ENCODE peak calls at places on chromosomes 2 and 18, in six cellular contexts. One of them, this sample, is unnamed.

GRCh38 chr2:14634223-14634884 is 1.8 kb downstream of the LRATD1 start:
- DNase-seq in heart left ventricle: peak
- DNase-seq in ovary: peak
- DNase-seq in sigmoid colon: peak
- DNase-seq in body of pancreas: peak
- DNase-seq in stomach: peak
- DNase-seq in this sample: peak

GRCh38 chr2:69306897-69307695 is 79.9 kb downstream of the GFPT1 start:
- DNase-seq in heart left ventricle: peak
- DNase-seq in ovary: peak
- DNase-seq in sigmoid colon: peak
- DNase-seq in body of pancreas: peak
- DNase-seq in stomach: peak
- DNase-seq in this sample: peak

GRCh38 chr2:71530246-71530986 is 77.1 kb downstream of the DYSF start:
- DNase-seq in heart left ventricle: no peak
- DNase-seq in ovary: no peak
- DNase-seq in sigmoid colon: peak
- DNase-seq in body of pancreas: peak
- DNase-seq in stomach: no peak
- DNase-seq in this sample: no peak

GRCh38 chr2:16281451-16282330 is 341.3 kb downstream of the MYCN start:
- DNase-seq in heart left ventricle: no peak
- DNase-seq in ovary: no peak
- DNase-seq in sigmoid colon: no peak
- DNase-seq in body of pancreas: peak
- DNase-seq in stomach: peak
- DNase-seq in this sample: peak

GRCh38 chr2:88258208-88258607 is 88.1 kb downstream of the THNSL2 start:
- DNase-seq in heart left ventricle: no peak
- DNase-seq in ovary: no peak
- DNase-seq in sigmoid colon: no peak
- DNase-seq in body of pancreas: no peak
- DNase-seq in stomach: no peak
- DNase-seq in this sample: peak

GRCh38 chr18:7822435-7823425 is 255.6 kb downstream of the PTPRM start:
- DNase-seq in heart left ventricle: no peak
- DNase-seq in ovary: no peak
- DNase-seq in sigmoid colon: no peak
- DNase-seq in body of pancreas: no peak
- DNase-seq in stomach: no peak
- DNase-seq in this sample: no peak

GRCh38 chr2:240278661-240279060 is 138.2 kb upstream of the OTOS start:
- DNase-seq in heart left ventricle: no peak
- DNase-seq in ovary: no peak
- DNase-seq in sigmoid colon: no peak
- DNase-seq in body of pancreas: no peak
- DNase-seq in stomach: no peak
- DNase-seq in this sample: no peak

GRCh38 chr2:11097988-11098387 is 57.3 kb upstream of the SLC66A3 start:
- DNase-seq in heart left ventricle: no peak
- DNase-seq in ovary: no peak
- DNase-seq in sigmoid colon: no peak
- DNase-seq in body of pancreas: no peak
- DNase-seq in stomach: no peak
- DNase-seq in this sample: no peak

GRCh38 chr2:40592223-40592622 is 140.3 kb upstream of the SLC8A1 start:
- DNase-seq in heart left ventricle: no peak
- DNase-seq in ovary: no peak
- DNase-seq in sigmoid colon: no peak
- DNase-seq in body of pancreas: no peak
- DNase-seq in stomach: no peak
- DNase-seq in this sample: no peak

GRCh38 chr2:237132799-237133198 is 47.1 kb downstream of the COPS8 start:
- DNase-seq in heart left ventricle: no peak
- DNase-seq in ovary: no peak
- DNase-seq in sigmoid colon: no peak
- DNase-seq in body of pancreas: no peak
- DNase-seq in stomach: no peak
- DNase-seq in this sample: no peak

GRCh38 chr2:205276071-205276777 is 406.1 kb upstream of the NRP2 start:
- DNase-seq in heart left ventricle: no peak
- DNase-seq in ovary: no peak
- DNase-seq in sigmoid colon: no peak
- DNase-seq in body of pancreas: no peak
- DNase-seq in stomach: no peak
- DNase-seq in this sample: no peak

GRCh38 chr2:142756430-142756829 is 121.0 kb upstream of the KYNU start:
- DNase-seq in heart left ventricle: no peak
- DNase-seq in ovary: no peak
- DNase-seq in sigmoid colon: no peak
- DNase-seq in body of pancreas: no peak
- DNase-seq in stomach: no peak
- DNase-seq in this sample: no peak

GRCh38 chr18:46716827-46717226 is 40.0 kb downstream of the ST8SIA5 start:
- DNase-seq in heart left ventricle: no peak
- DNase-seq in ovary: no peak
- DNase-seq in sigmoid colon: peak
- DNase-seq in body of pancreas: no peak
- DNase-seq in stomach: no peak
- DNase-seq in this sample: no peak

GRCh38 chr18:11027862-11028261 is 121.5 kb downstream of the PIEZO2 start:
- DNase-seq in heart left ventricle: no peak
- DNase-seq in ovary: no peak
- DNase-seq in sigmoid colon: no peak
- DNase-seq in body of pancreas: no peak
- DNase-seq in stomach: no peak
- DNase-seq in this sample: no peak

GRCh38 chr18:66874375-66874774 is 270.5 kb upstream of the CDH19 start:
- DNase-seq in heart left ventricle: no peak
- DNase-seq in ovary: no peak
- DNase-seq in sigmoid colon: no peak
- DNase-seq in body of pancreas: no peak
- DNase-seq in stomach: no peak
- DNase-seq in this sample: no peak

GRCh38 chr2:198483046-198483445 is 678.7 kb downstream of the PLCL1 start:
- DNase-seq in heart left ventricle: no peak
- DNase-seq in ovary: no peak
- DNase-seq in sigmoid colon: no peak
- DNase-seq in body of pancreas: no peak
- DNase-seq in stomach: no peak
- DNase-seq in this sample: no peak

GRCh38 chr2:195899226-195899625 is 169.4 kb downstream of the DNAH7 start:
- DNase-seq in heart left ventricle: no peak
- DNase-seq in ovary: no peak
- DNase-seq in sigmoid colon: no peak
- DNase-seq in body of pancreas: no peak
- DNase-seq in stomach: no peak
- DNase-seq in this sample: no peak

GRCh38 chr18:79394438-79395307 is 1.1 kb upstream of the NFATC1 start:
- DNase-seq in heart left ventricle: peak
- DNase-seq in ovary: peak
- DNase-seq in sigmoid colon: peak
- DNase-seq in body of pancreas: peak
- DNase-seq in stomach: no peak
- DNase-seq in this sample: no peak

GRCh38 chr18:50177294-50177992 is 17.5 kb downstream of the MYO5B start:
- DNase-seq in heart left ventricle: no peak
- DNase-seq in ovary: no peak
- DNase-seq in sigmoid colon: no peak
- DNase-seq in body of pancreas: no peak
- DNase-seq in stomach: no peak
- DNase-seq in this sample: no peak
- TF ChIP-seq POLR2A in heart left ventricle: no peak
- TF ChIP-seq POLR2A in ovary: no peak
- TF ChIP-seq POLR2A in sigmoid colon: no peak
- TF ChIP-seq POLR2A in body of pancreas: no peak
- TF ChIP-seq POLR2A in stomach: no peak
- TF ChIP-seq POLR2A in this sample: no peak

DNA sequence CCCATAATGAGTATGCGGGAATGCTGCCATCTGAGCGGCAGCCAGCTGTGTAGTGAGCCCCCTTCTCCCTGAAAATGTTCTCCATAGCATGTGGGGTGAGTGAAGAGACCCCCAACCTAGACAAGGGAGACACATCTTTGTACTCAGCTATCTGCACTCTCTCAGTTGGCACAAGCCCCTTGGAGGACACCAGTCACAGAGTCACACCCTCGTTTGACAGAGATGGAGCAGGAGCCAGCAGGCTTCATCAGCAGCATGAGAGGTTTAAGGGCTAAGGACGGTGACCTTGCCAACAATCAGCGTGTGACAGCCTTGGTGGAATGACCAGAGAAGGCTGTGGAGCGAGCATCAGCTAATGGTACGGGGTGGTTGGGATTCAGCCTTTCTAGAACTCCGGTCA is 87.2 kb downstream of the FAM210A start:
- DNase-seq in heart left ventricle: no peak
- DNase-seq in ovary: no peak
- DNase-seq in sigmoid colon: peak
- DNase-seq in body of pancreas: no peak
- DNase-seq in stomach: no peak
- DNase-seq in this sample: no peak
- H3K27ac ChIP-seq in heart left ventricle: peak
- H3K27ac ChIP-seq in ovary: no peak
- H3K27ac ChIP-seq in sigmoid colon: no peak
- H3K27ac ChIP-seq in body of pancreas: no peak
- H3K27ac ChIP-seq in stomach: no peak
- H3K27ac ChIP-seq in this sample: no peak

GRCh38 chr2:107607054-107607453 is 219.6 kb upstream of the RGPD4 start:
- DNase-seq in heart left ventricle: no peak
- DNase-seq in ovary: no peak
- DNase-seq in sigmoid colon: no peak
- DNase-seq in body of pancreas: no peak
- DNase-seq in stomach: no peak
- DNase-seq in this sample: no peak

GRCh38 chr2:107597507-107597906 is 229.2 kb upstream of the RGPD4 start:
- DNase-seq in heart left ventricle: no peak
- DNase-seq in ovary: no peak
- DNase-seq in sigmoid colon: no peak
- DNase-seq in body of pancreas: no peak
- DNase-seq in stomach: no peak
- DNase-seq in this sample: no peak

GRCh38 chr2:107602801-107603200 is 223.9 kb upstream of the RGPD4 start:
- DNase-seq in heart left ventricle: no peak
- DNase-seq in ovary: no peak
- DNase-seq in sigmoid colon: no peak
- DNase-seq in body of pancreas: no peak
- DNase-seq in stomach: no peak
- DNase-seq in this sample: no peak
- H3K4me3 ChIP-seq in heart left ventricle: no peak
- H3K4me3 ChIP-seq in ovary: no peak
- H3K4me3 ChIP-seq in sigmoid colon: no peak
- H3K4me3 ChIP-seq in body of pancreas: no peak
- H3K4me3 ChIP-seq in stomach: no peak
- H3K4me3 ChIP-seq in this sample: no peak

DNA sequence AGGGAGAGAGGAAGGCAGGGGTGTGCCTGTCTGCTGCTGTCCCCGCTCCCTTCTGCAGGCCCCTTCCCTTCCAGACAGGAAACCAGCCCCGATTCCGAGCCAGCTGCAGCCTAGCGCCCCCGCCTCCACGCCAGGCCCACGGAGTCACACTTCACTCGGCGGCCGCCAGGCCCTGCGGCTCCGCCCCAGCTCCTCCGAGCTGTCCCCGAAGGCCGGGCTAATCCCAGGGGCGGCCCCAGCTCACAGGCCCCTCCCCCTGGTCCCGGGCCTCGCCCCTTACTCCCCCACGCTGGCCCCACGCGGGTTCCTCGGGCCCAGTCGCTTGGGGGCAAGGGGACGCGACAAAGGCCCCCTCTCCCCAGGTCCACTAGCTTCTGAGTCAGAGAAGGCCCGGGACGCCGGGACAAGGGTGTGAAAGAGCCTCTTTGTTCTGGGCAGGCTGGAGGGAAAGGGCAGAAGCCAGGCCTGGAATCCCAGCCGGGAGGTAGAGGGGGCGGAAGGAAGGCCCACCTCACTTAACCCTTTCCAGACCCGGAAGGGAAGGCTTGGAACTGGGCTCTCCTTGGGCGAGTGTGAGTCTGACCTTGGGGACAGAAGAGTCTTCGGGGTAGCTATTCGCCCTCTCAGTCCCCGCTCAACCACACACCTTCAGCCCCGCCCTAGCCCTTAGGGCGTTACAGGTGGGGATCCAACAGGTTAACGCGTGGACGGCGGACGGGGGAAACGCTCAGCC is 1.2 kb downstream of the RTKN start:
- DNase-seq in heart left ventricle: peak
- DNase-seq in ovary: peak
- DNase-seq in sigmoid colon: peak
- DNase-seq in body of pancreas: peak
- DNase-seq in stomach: peak
- DNase-seq in this sample: peak
- TF ChIP-seq POLR2A in heart left ventricle: peak
- TF ChIP-seq POLR2A in ovary: no peak
- TF ChIP-seq POLR2A in sigmoid colon: no peak
- TF ChIP-seq POLR2A in body of pancreas: peak
- TF ChIP-seq POLR2A in stomach: no peak
- TF ChIP-seq POLR2A in this sample: peak

DNA sequence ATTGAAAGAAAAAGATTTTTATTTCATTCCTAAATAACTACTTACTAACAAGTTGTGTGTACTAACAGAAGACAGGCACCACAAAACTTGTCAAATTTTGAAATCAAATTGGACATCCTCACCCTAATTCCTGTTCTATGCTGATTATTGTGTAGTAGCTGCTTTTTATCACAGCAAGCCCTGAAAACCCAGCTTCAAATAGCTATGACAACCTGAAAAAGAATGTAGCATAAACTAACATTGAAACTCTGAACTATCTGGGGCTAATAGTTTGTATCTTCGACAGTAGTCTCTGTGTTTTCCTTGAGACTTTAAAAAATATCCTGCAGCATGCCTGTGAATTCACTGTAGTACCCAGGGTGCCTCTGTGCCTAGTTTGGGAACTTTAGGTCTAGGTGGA is 122.6 kb downstream of the WDPCP start:
- DNase-seq in heart left ventricle: no peak
- DNase-seq in ovary: no peak
- DNase-seq in sigmoid colon: no peak
- DNase-seq in body of pancreas: no peak
- DNase-seq in stomach: no peak
- DNase-seq in this sample: no peak
- H3K27ac ChIP-seq in heart left ventricle: no peak
- H3K27ac ChIP-seq in ovary: no peak
- H3K27ac ChIP-seq in sigmoid colon: no peak
- H3K27ac ChIP-seq in body of pancreas: no peak
- H3K27ac ChIP-seq in stomach: no peak
- H3K27ac ChIP-seq in this sample: no peak

DNA sequence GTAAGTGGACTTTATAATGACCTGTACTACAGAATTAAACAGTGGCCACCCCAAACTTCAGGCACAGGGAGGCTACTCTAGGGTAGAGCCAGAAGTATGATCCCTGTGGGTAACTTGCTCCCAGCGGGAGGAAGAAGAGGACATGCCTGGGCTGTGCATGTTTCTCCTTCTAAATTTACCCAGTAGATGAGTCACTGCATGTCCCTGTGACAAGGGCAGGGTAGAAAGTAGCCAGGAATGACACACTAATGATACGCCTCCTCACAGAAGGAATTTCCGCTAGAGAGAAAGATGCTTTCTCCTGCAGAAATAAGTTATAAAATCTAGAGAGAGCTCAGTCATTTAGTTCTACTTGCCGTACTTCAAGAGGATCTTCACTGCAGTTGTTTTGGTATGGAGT is 7.5 kb downstream of the ACYP2 start:
- DNase-seq in heart left ventricle: no peak
- DNase-seq in ovary: no peak
- DNase-seq in sigmoid colon: no peak
- DNase-seq in body of pancreas: no peak
- DNase-seq in stomach: no peak
- DNase-seq in this sample: peak
- H3K4me3 ChIP-seq in heart left ventricle: peak
- H3K4me3 ChIP-seq in ovary: no peak
- H3K4me3 ChIP-seq in sigmoid colon: no peak
- H3K4me3 ChIP-seq in body of pancreas: no peak
- H3K4me3 ChIP-seq in stomach: no peak
- H3K4me3 ChIP-seq in this sample: no peak